ENCODE peak calls at places on chromosomes 13 and 19, in ten cellular contexts. One of them, this sample, is unnamed.

GRCh38 chr13:83780201-83780600 is 102.1 kb downstream of the SLITRK1 start:
- DNase-seq in caudate nucleus: no peak
- DNase-seq in choroid plexus epithelial cell: peak
- DNase-seq in amniotic epithelial cell: peak
- DNase-seq in NCI-H748 treated with DMSO at 0.1 percent for 48 hours: no peak
- DNase-seq in NCI-H187: no peak
- DNase-seq in NCI-H1092: no peak
- DNase-seq in hippocampal formation: no peak
- DNase-seq in BE2C: peak
- DNase-seq in activated T-helper 1 cell treated with anti-CD3 and anti-CD28 coated beads, Interleukin-12 subunit alpha, Interleukin-12 subunit beta, Interleukin-2, Interleukin-4 antibody, amounts not matched to agents 30 ng/mL and 10 ng/mL and 1 ng/mL, durations not matched to agents 14 hours and 24 hours and 36 hours: no peak
- DNase-seq in this sample: no peak

GRCh38 chr13:51318015-51318414 is 21.5 kb upstream of the SERPINE3 start:
- DNase-seq in amniotic epithelial cell: no peak
- DNase-seq in NCI-H1092: no peak
- DNase-seq in caudate nucleus: no peak
- DNase-seq in hippocampal formation: no peak
- DNase-seq in NCI-H187: no peak
- DNase-seq in NCI-H748 treated with DMSO at 0.1 percent for 48 hours: no peak
- DNase-seq in activated T-helper 1 cell treated with anti-CD3 and anti-CD28 coated beads, Interleukin-12 subunit alpha, Interleukin-12 subunit beta, Interleukin-2, Interleukin-4 antibody, amounts not matched to agents 30 ng/mL and 10 ng/mL and 1 ng/mL, durations not matched to agents 14 hours and 24 hours and 36 hours: no peak
- DNase-seq in BE2C: no peak
- DNase-seq in choroid plexus epithelial cell: no peak
- DNase-seq in this sample: no peak

GRCh38 chr19:41926861-41927809 is 1.1 kb downstream of the ERFL start:
- DNase-seq in BE2C: no peak
- DNase-seq in caudate nucleus: no peak
- DNase-seq in NCI-H748 treated with DMSO at 0.1 percent for 48 hours: no peak
- DNase-seq in activated T-helper 1 cell treated with anti-CD3 and anti-CD28 coated beads, Interleukin-12 subunit alpha, Interleukin-12 subunit beta, Interleukin-2, Interleukin-4 antibody, amounts not matched to agents 30 ng/mL and 10 ng/mL and 1 ng/mL, durations not matched to agents 14 hours and 24 hours and 36 hours: no peak
- DNase-seq in amniotic epithelial cell: no peak
- DNase-seq in hippocampal formation: no peak
- DNase-seq in NCI-H1092: no peak
- DNase-seq in choroid plexus epithelial cell: no peak
- DNase-seq in NCI-H187: no peak
- DNase-seq in this sample: no peak

GRCh38 chr13:75123428-75123827 is 358.5 kb downstream of the TBC1D4 start:
- DNase-seq in NCI-H187: no peak
- DNase-seq in choroid plexus epithelial cell: peak
- DNase-seq in BE2C: peak
- DNase-seq in amniotic epithelial cell: no peak
- DNase-seq in NCI-H1092: no peak
- DNase-seq in activated T-helper 1 cell treated with anti-CD3 and anti-CD28 coated beads, Interleukin-12 subunit alpha, Interleukin-12 subunit beta, Interleukin-2, Interleukin-4 antibody, amounts not matched to agents 30 ng/mL and 10 ng/mL and 1 ng/mL, durations not matched to agents 14 hours and 24 hours and 36 hours: no peak
- DNase-seq in hippocampal formation: no peak
- DNase-seq in caudate nucleus: no peak
- DNase-seq in NCI-H748 treated with DMSO at 0.1 percent for 48 hours: peak
- DNase-seq in this sample: peak

GRCh38 chr13:23427342-23428182 is 5.9 kb downstream of the SACS start:
- DNase-seq in hippocampal formation: no peak
- DNase-seq in activated T-helper 1 cell treated with anti-CD3 and anti-CD28 coated beads, Interleukin-12 subunit alpha, Interleukin-12 subunit beta, Interleukin-2, Interleukin-4 antibody, amounts not matched to agents 30 ng/mL and 10 ng/mL and 1 ng/mL, durations not matched to agents 14 hours and 24 hours and 36 hours: no peak
- DNase-seq in caudate nucleus: no peak
- DNase-seq in amniotic epithelial cell: peak
- DNase-seq in choroid plexus epithelial cell: peak
- DNase-seq in BE2C: no peak
- DNase-seq in NCI-H1092: no peak
- DNase-seq in NCI-H748 treated with DMSO at 0.1 percent for 48 hours: no peak
- DNase-seq in NCI-H187: no peak
- DNase-seq in this sample: no peak

GRCh38 chr13:108168929-108169328 is 46.4 kb downstream of the LIG4 start:
- DNase-seq in NCI-H748 treated with DMSO at 0.1 percent for 48 hours: no peak
- DNase-seq in activated T-helper 1 cell treated with anti-CD3 and anti-CD28 coated beads, Interleukin-12 subunit alpha, Interleukin-12 subunit beta, Interleukin-2, Interleukin-4 antibody, amounts not matched to agents 30 ng/mL and 10 ng/mL and 1 ng/mL, durations not matched to agents 14 hours and 24 hours and 36 hours: no peak
- DNase-seq in hippocampal formation: no peak
- DNase-seq in caudate nucleus: no peak
- DNase-seq in NCI-H1092: no peak
- DNase-seq in choroid plexus epithelial cell: no peak
- DNase-seq in amniotic epithelial cell: no peak
- DNase-seq in NCI-H187: no peak
- DNase-seq in BE2C: no peak
- DNase-seq in this sample: no peak

GRCh38 chr19:44677019-44677809 is 5.9 kb downstream of the CEACAM19 start:
- DNase-seq in BE2C: peak
- DNase-seq in NCI-H748 treated with DMSO at 0.1 percent for 48 hours: no peak
- DNase-seq in amniotic epithelial cell: peak
- DNase-seq in hippocampal formation: no peak
- DNase-seq in NCI-H187: no peak
- DNase-seq in NCI-H1092: no peak
- DNase-seq in choroid plexus epithelial cell: peak
- DNase-seq in caudate nucleus: no peak
- DNase-seq in activated T-helper 1 cell treated with anti-CD3 and anti-CD28 coated beads, Interleukin-12 subunit alpha, Interleukin-12 subunit beta, Interleukin-2, Interleukin-4 antibody, amounts not matched to agents 30 ng/mL and 10 ng/mL and 1 ng/mL, durations not matched to agents 14 hours and 24 hours and 36 hours: no peak
- DNase-seq in this sample: peak

GRCh38 chr19:55553217-55554182 is 8.2 kb upstream of the SBK3 start:
- DNase-seq in NCI-H748 treated with DMSO at 0.1 percent for 48 hours: no peak
- DNase-seq in activated T-helper 1 cell treated with anti-CD3 and anti-CD28 coated beads, Interleukin-12 subunit alpha, Interleukin-12 subunit beta, Interleukin-2, Interleukin-4 antibody, amounts not matched to agents 30 ng/mL and 10 ng/mL and 1 ng/mL, durations not matched to agents 14 hours and 24 hours and 36 hours: no peak
- DNase-seq in amniotic epithelial cell: peak
- DNase-seq in caudate nucleus: no peak
- DNase-seq in NCI-H1092: no peak
- DNase-seq in NCI-H187: no peak
- DNase-seq in hippocampal formation: no peak
- DNase-seq in BE2C: no peak
- DNase-seq in choroid plexus epithelial cell: peak
- DNase-seq in this sample: no peak

GRCh38 chr13:44079413-44080205 is 199.9 kb downstream of the LACC1 start:
- DNase-seq in activated T-helper 1 cell treated with anti-CD3 and anti-CD28 coated beads, Interleukin-12 subunit alpha, Interleukin-12 subunit beta, Interleukin-2, Interleukin-4 antibody, amounts not matched to agents 30 ng/mL and 10 ng/mL and 1 ng/mL, durations not matched to agents 14 hours and 24 hours and 36 hours: no peak
- DNase-seq in choroid plexus epithelial cell: no peak
- DNase-seq in caudate nucleus: no peak
- DNase-seq in amniotic epithelial cell: no peak
- DNase-seq in NCI-H748 treated with DMSO at 0.1 percent for 48 hours: no peak
- DNase-seq in BE2C: no peak
- DNase-seq in NCI-H1092: no peak
- DNase-seq in hippocampal formation: no peak
- DNase-seq in NCI-H187: no peak
- DNase-seq in this sample: no peak

This sample was measured in NCI-H2081.